ENCODE peak calls at places on chromosome 7, in four cellular contexts. G, A, Q and P are unnamed samples.
A peak's percentile ranks its signal among the peaks of the same experiment; 100 is the strongest.

GRCh38 chr7:28163955-28164354 is 16.6 kb downstream of the JAZF1 start:
- DNase-seq in A (no peak), Q (no peak), G (peak; percentile 36), P (peak; percentile 50)

GRCh38 chr7:87148332-87148955 is 3.8 kb upstream of the DMTF1 start:
- DNase-seq in A (peak; percentile 36), G (peak; percentile 39), Q (peak; percentile 30), P (peak; percentile 83)

GRCh38 chr7:24981544-24981951 is 1.6 kb upstream of the OSBPL3 start:
- DNase-seq in Q (peak; percentile 68), A (peak; percentile 34), G (peak; percentile 89), P (peak; percentile 78)

GRCh38 chr7:194257-194995 is 2.1 kb downstream of the FAM20C start:
- DNase-seq in Q (peak; percentile 67), A (no peak), G (peak; percentile 50), P (peak; percentile 63)

GRCh38 chr7:90173127-90173844 is 19.0 kb downstream of the STEAP1 start:
- DNase-seq in G (peak; percentile 82), A (no peak), Q (no peak), P (peak; percentile 14)

GRCh38 chr7:116669769-116670168 is 2.2 kb upstream of the MET start:
- DNase-seq in Q (no peak), A (no peak), G (peak; percentile 25), P (no peak)

GRCh38 chr7:112898432-112899290 is 108.5 kb upstream of the TMEM168 start:
- DNase-seq in A (peak; percentile 56), G (peak; percentile 58), Q (peak; percentile 78), P (peak; percentile 59)

GRCh38 chr7:114818501-114818900 is 103.4 kb upstream of the MDFIC start:
- DNase-seq in G (peak; percentile 68), Q (peak; percentile 75), A (peak; percentile 32), P (no peak)

GRCh38 chr7:129010075-129010474 is 44.8 kb downstream of the TNPO3 start:
- DNase-seq in G (no peak), A (no peak), Q (peak; percentile 27), P (no peak)

GRCh38 chr7:98395481-98395880 is 5.4 kb downstream of the BAIAP2L1 start:
- DNase-seq in Q (no peak), G (no peak), A (no peak), P (no peak)

GRCh38 chr7:45053941-45054340 is 34.8 kb downstream of the NACAD start:
- DNase-seq in G (no peak), A (no peak), Q (no peak), P (no peak)

GRCh38 chr7:50793115-50793946 is 10.6 kb upstream of the GRB10 start:
- DNase-seq in Q (peak; percentile 62), A (peak; percentile 30), G (peak; percentile 81), P (peak; percentile 87)

GRCh38 chr7:98240961-98241673 is 10.9 kb downstream of the TECPR1 start:
- DNase-seq in A (peak; percentile 10), G (peak; percentile 11), Q (peak; percentile 49), P (peak; percentile 61)

GRCh38 chr7:158658475-158658874 is 46.1 kb downstream of the NCAPG2 start:
- DNase-seq in G (no peak), Q (no peak), A (no peak), P (no peak)

GRCh38 chr7:144255471-144255897 is 9.1 kb downstream of the OR2A7 start:
- DNase-seq in Q (peak; percentile 1), A (no peak), G (no peak), P (no peak)

GRCh38 chr7:149377386-149377785 is 83.5 kb downstream of the ZNF777 start:
- DNase-seq in A (no peak), Q (no peak), G (no peak), P (no peak)

GRCh38 chr7:7996568-7996967 is 28.0 kb downstream of the GLCCI1 start:
- DNase-seq in Q (peak; percentile 22), G (no peak), A (no peak), P (peak; percentile 43)

GRCh38 chr7:4797858-4798705 is 22.7 kb downstream of the AP5Z1 start:
- DNase-seq in G (peak; percentile 32), A (no peak), Q (peak; percentile 36), P (peak; percentile 65)

GRCh38 chr7:135274495-135275268 is 41.0 kb downstream of the STRA8 start:
- DNase-seq in G (peak; percentile 66), Q (peak; percentile 82), A (peak; percentile 43), P (peak; percentile 91)

GRCh38 chr7:27910341-27910740 is 170.4 kb downstream of the TAX1BP1 start:
- DNase-seq in Q (no peak), A (no peak), G (no peak), P (no peak)